ENCODE peak calls at places on chromosome X, in eight cellular contexts. G, S, X, O, Q, Y, E and B are unnamed samples.

GRCh38 chrX:112512509-112512908 is 167.2 kb downstream of the LHFPL1 start:
- DNase-seq in G (peak; percentile 11), S (no peak), X (peak; percentile 4), O (no peak), Q (no peak), Y (no peak), E (no peak), B (no peak)

GRCh38 chrX:48540015-48540350 is 469 bp downstream of the TBC1D25 start:
- DNase-seq in G (no peak), S (peak; percentile 54), X (peak; percentile 59), O (no peak), Q (peak; percentile 59), Y (peak; percentile 12), E (no peak), B (no peak)

GRCh38 chrX:50770702-50771101 is 43.3 kb downstream of the SHROOM4 start:
- DNase-seq in G (no peak), S (no peak), X (peak; percentile 8), O (no peak), Q (no peak), Y (no peak), E (no peak), B (no peak)

GRCh38 chrX:47623540-47624027 is 3.9 kb upstream of the SYN1 start:
- DNase-seq in G (peak; percentile 79), S (peak; percentile 83), X (peak; percentile 80), O (no peak), Q (peak; percentile 90), Y (peak; percentile 80), E (no peak), B (peak; percentile 78)

GRCh38 chrX:107714196-107714811 is 61.3 kb downstream of the TSC22D3 start:
- DNase-seq in G (no peak), S (no peak), X (no peak), O (no peak), Q (no peak), Y (no peak), E (no peak), B (no peak)

GRCh38 chrX:134416106-134416505 is 43.9 kb upstream of the HPRT1 start:
- DNase-seq in G (no peak), S (no peak), X (no peak), O (no peak), Q (no peak), Y (no peak), E (no peak), B (no peak)

GRCh38 chrX:56812515-56813105 is 83.6 kb downstream of the NBDY start:
- DNase-seq in G (no peak), S (no peak), X (no peak), O (no peak), Q (no peak), Y (no peak), E (no peak), B (no peak)

GRCh38 chrX:7088968-7089615 is 58.4 kb upstream of the STS start:
- DNase-seq in G (no peak), S (no peak), X (peak; percentile 10), O (peak; percentile 28), Q (no peak), Y (no peak), E (peak; percentile 33), B (no peak)

GRCh38 chrX:56790778-56791177 is 61.7 kb downstream of the NBDY start:
- DNase-seq in G (no peak), S (no peak), X (no peak), O (no peak), Q (no peak), Y (no peak), E (no peak), B (no peak)

GRCh38 chrX:96027363-96027894 is 657.2 kb upstream of the DIAPH2 start:
- DNase-seq in G (no peak), S (no peak), X (no peak), O (no peak), Q (no peak), Y (no peak), E (no peak), B (no peak)

GRCh38 chrX:7334253-7334935 is 186.4 kb upstream of the PUDP start:
- DNase-seq in G (no peak), S (no peak), X (no peak), O (peak; percentile 62), Q (no peak), Y (peak; percentile 69), E (no peak), B (peak; percentile 66)

GRCh38 chrX:13685126-13685763 is 3.7 kb upstream of the RAB9A start:
- DNase-seq in G (no peak), S (no peak), X (no peak), O (peak; percentile 52), Q (no peak), Y (peak; percentile 9), E (no peak), B (peak; percentile 55)

GRCh38 chrX:23931149-23931604 is 23.4 kb downstream of the CXorf58 start:
- DNase-seq in G (no peak), S (no peak), X (no peak), O (peak; percentile 16), Q (no peak), Y (no peak), E (no peak), B (no peak)

GRCh38 chrX:8201896-8202331 is 30.8 kb upstream of the VCX2 start:
- DNase-seq in G (peak; percentile 3), S (no peak), X (no peak), O (no peak), Q (no peak), Y (peak; percentile 1), E (no peak), B (no peak)

GRCh38 chrX:63050225-63050624 is 300.9 kb downstream of the SPIN4 start:
- DNase-seq in G (peak; percentile 32), S (no peak), X (no peak), O (peak; percentile 37), Q (no peak), Y (no peak), E (no peak), B (no peak)

GRCh38 chrX:137575596-137576255 is 9.8 kb downstream of the ZIC3 start:
- DNase-seq in G (no peak), S (no peak), X (no peak), O (no peak), Q (no peak), Y (no peak), E (no peak), B (no peak)

GRCh38 chrX:107710617-107711391 is 64.8 kb downstream of the TSC22D3 start:
- DNase-seq in G (peak; percentile 50), S (peak; percentile 59), X (peak; percentile 12), O (peak; percentile 90), Q (no peak), Y (peak; percentile 95), E (no peak), B (peak; percentile 77)

GRCh38 chrX:48107717-48108116 is 22.7 kb upstream of the SPACA5B start:
- DNase-seq in G (no peak), S (no peak), X (no peak), O (no peak), Q (no peak), Y (no peak), E (no peak), B (no peak)

GRCh38 chrX:122739770-122740169 is 444.3 kb upstream of the GRIA3 start:
- DNase-seq in G (no peak), S (no peak), X (peak; percentile 5), O (no peak), Q (no peak), Y (no peak), E (no peak), B (no peak)

GRCh38 chrX:74540635-74541249 is 73.7 kb downstream of the RLIM start:
- DNase-seq in G (no peak), S (no peak), X (no peak), O (no peak), Q (no peak), Y (no peak), E (no peak), B (no peak)

GRCh38 chrX:120749141-120749846 is 119.4 kb upstream of the C1GALT1C1 start:
- DNase-seq in G (no peak), S (no peak), X (no peak), O (no peak), Q (peak; percentile 86), Y (no peak), E (no peak), B (no peak)

GRCh38 chrX:44474410-44474809 is 68.2 kb downstream of the FUNDC1 start:
- DNase-seq in G (no peak), S (no peak), X (no peak), O (peak; percentile 61), Q (no peak), Y (no peak), E (no peak), B (peak; percentile 72)

GRCh38 chrX:64580035-64580434 is 184.8 kb upstream of the MTMR8 start:
- DNase-seq in G (no peak), S (no peak), X (peak; percentile 13), O (no peak), Q (no peak), Y (no peak), E (no peak), B (no peak)

GRCh38 chrX:41705680-41706374 is 17.1 kb downstream of the GPR34 start:
- DNase-seq in G (no peak), S (no peak), X (no peak), O (no peak), Q (no peak), Y (no peak), E (no peak), B (no peak)

GRCh38 chrX:15853586-15854079 is 980 bp downstream of the AP1S2 start:
- DNase-seq in G (no peak), S (no peak), X (peak; percentile 15), O (peak; percentile 15), Q (no peak), Y (no peak), E (no peak), B (no peak)

GRCh38 chrX:121349263-121349662 is 301.9 kb downstream of the GLUD2 start:
- DNase-seq in G (no peak), S (no peak), X (no peak), O (no peak), Q (no peak), Y (no peak), E (no peak), B (no peak)

GRCh38 chrX:35076061-35076460 is 133.5 kb downstream of the FAM47B start:
- DNase-seq in G (peak; percentile 8), S (no peak), X (peak; percentile 3), O (no peak), Q (no peak), Y (no peak), E (no peak), B (no peak)